ENCODE peak calls at places on chromosomes 3 and 15, in four cellular contexts. Z is H1, Q is HepG2, O is K562. M is an unnamed sample.

GRCh38 chr15:70853270-70853854 is 595 bp downstream of the LARP6 start:
- DNase-seq in Z (peak), Q (no peak), O (no peak), M (no peak)

GRCh38 chr3:106281231-106281630 is 412.4 kb upstream of the CBLB start:
- DNase-seq in Z (no peak), Q (no peak), O (no peak), M (no peak)

GRCh38 chr3:149815318-149815717 is 2.3 kb downstream of the RNF13 start:
- DNase-seq in Z (no peak), Q (no peak), O (no peak), M (no peak)

GRCh38 chr15:39172380-39173281 is 408.2 kb upstream of the THBS1 start:
- DNase-seq in Z (no peak), Q (peak), O (no peak), M (no peak)

GRCh38 chr15:54089776-54090175 is 111.5 kb downstream of the UNC13C start:
- DNase-seq in Z (no peak), Q (no peak), O (no peak), M (no peak)

GRCh38 chr3:134496481-134497071 is 10.7 kb downstream of the CEP63 start:
- DNase-seq in Z (no peak), Q (no peak), O (peak), M (no peak)

GRCh38 chr3:8938021-8938420 is 25.3 kb downstream of the RAD18 start:
- DNase-seq in Z (no peak), Q (peak), O (peak), M (peak)

GRCh38 chr3:128033102-128033501 is 19.1 kb upstream of the SEC61A1 start:
- DNase-seq in Z (no peak), Q (no peak), O (no peak), M (no peak)

GRCh38 chr3:69767571-69767970 is 28.3 kb downstream of the MITF start:
- DNase-seq in Z (no peak), Q (no peak), O (no peak), M (no peak)

DNA sequence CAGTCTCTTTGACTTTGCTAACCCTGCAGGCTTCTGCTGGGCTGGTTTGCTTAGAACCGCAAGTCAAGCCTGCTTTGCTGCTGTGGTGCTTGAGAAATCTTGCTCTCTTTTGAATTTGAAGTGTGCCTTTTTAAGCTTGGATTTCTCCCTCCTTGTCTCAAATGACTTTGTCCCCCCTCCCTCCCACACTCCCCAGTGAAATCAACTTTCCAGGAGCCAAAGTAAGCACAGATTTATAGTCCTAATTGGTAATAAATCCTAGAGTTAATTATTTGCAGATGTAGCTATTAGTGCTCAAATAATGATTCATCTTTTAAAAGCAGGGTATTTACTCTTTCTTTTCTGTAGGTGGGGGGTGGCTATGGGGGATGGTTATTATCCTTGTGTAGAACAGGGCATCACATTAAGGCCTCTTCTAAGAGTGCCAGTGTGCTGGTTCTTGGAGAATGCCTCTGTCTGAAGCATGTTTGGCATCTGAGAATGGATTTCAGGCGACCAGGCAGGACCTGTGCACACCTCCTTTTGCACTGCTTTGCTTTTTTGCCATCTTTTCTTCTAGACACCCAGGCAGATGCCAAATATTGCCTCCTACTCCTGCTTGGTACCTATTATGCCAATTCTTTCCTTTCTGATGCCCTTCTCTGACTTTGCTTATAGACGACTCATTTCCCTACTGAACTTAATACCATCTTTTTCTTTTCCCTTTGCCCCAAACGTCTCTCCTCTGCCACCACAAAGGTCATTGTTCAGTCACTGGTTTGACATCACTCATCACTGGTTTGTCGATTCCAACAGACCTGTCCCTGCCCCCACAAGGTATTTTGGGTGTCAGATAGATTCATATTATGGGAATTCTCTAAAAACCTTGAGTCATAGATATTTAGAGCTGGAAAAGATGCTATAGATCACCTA is 50.7 kb downstream of the CLDN11 start:
- DNase-seq in Z (no peak), Q (no peak), O (no peak), M (no peak)
- TF ChIP-seq SRF in Z (no peak), Q (no peak), O (no peak), M (no peak)

GRCh38 chr15:68802373-68802772 is 18.3 kb downstream of the ANP32A start:
- DNase-seq in Z (no peak), Q (no peak), O (no peak), M (no peak)
- TF ChIP-seq SRF in Z (no peak), Q (no peak), O (no peak), M (no peak)

GRCh38 chr15:81313686-81314085 is 10.3 kb downstream of the STARD5 start:
- DNase-seq in Z (no peak), Q (no peak), O (no peak), M (no peak)

GRCh38 chr15:81314378-81314777 is 9.6 kb downstream of the STARD5 start:
- DNase-seq in Z (no peak), Q (no peak), O (no peak), M (no peak)

GRCh38 chr15:81310480-81310879 is 13.5 kb downstream of the STARD5 start:
- DNase-seq in Z (no peak), Q (no peak), O (no peak), M (no peak)

GRCh38 chr15:81311834-81312459 is 12.0 kb downstream of the STARD5 start:
- DNase-seq in Z (no peak), Q (no peak), O (no peak), M (no peak)

DNA sequence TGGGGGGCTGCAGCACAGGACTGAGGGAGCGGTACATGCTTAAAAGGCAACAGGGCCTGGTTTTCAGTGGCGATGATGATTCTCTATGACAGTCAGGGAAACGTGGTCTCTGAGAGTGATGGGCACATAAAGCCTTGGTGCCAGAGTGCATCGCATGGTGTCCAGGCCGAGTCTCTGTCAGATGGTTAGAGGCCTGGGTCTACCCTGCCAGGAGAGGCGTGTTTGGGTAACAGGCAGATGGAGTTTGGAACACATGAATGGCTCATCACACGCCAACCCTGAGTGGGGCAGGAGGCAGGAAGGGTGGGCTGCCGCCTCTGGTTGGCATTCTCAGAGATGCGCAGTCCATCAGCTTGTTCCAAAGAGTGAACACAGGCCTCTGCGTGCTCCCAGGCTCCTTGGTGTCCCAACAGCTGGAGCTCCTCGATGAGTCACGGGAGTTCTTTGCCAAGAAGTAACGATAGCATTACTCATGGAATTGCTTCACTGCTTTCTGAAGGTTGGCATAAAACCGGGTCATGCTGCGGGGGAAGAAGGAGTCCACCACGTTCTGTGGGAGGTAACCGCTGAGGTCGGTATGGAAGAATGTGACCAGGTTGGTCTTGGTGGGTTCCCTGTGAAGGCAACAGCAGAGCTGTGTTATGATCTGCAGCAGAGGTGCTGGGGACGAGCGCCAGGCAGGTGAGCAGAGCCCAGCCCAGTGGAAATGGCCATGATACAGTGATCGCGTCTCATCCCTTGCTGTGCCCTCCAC is 11.0 kb downstream of the STARD5 start:
- DNase-seq in Z (no peak), Q (no peak), O (no peak), M (peak)
- TF ChIP-seq SRF in Z (no peak), Q (no peak), O (no peak), M (no peak)

GRCh38 chr3:33826206-33826605 is 27.8 kb downstream of the PDCD6IP start:
- DNase-seq in Z (no peak), Q (no peak), O (no peak), M (no peak)
- TF ChIP-seq SRF in Z (no peak), Q (no peak), O (no peak), M (no peak)

GRCh38 chr3:55522077-55522476 is 35.0 kb upstream of the WNT5A start:
- DNase-seq in Z (no peak), Q (no peak), O (no peak), M (no peak)

GRCh38 chr3:55521086-55522060 is 34.3 kb upstream of the WNT5A start:
- DNase-seq in Z (no peak), Q (no peak), O (no peak), M (no peak)

GRCh38 chr3:55516391-55517030 is 29.4 kb upstream of the WNT5A start:
- DNase-seq in Z (no peak), Q (no peak), O (no peak), M (no peak)

GRCh38 chr3:55518451-55518850 is 31.3 kb upstream of the WNT5A start:
- DNase-seq in Z (no peak), Q (no peak), O (no peak), M (no peak)

DNA sequence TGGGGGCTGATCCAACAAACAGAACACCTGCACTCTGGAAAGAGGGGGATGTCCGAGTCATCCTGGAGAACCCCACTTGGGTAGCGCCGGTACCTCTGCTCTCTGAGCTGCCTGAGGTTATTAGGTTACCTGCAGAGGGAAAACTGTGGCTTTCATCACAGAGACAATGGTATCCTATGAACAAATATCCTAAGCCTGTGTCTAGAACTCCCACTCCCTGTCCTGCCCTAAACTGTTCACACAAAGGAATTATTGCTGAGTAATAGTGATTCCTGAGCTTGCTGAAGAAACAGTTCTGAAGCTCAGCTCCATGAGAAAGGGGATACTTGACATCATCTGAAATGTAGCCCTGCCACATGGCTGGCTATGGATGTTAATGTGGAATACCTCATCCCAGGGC is 31.9 kb upstream of the WNT5A start:
- DNase-seq in Z (no peak), Q (no peak), O (no peak), M (no peak)
- TF ChIP-seq SRF in Z (no peak), Q (no peak), O (no peak), M (no peak)

M was measured in HCT116.